ENCODE peak calls at places on chromosomes 12 and 14, in ten cellular contexts. M is left lung; N is A673; X is tibial artery; V is mesenchymal stem cell; Y is CD4-positive, alpha-beta memory T cell; T is ovary; B is CD8-positive, alpha-beta T cell; O is fibroblast of lung; Z is right cardiac atrium. I is an unnamed sample.

GRCh38 chr12:1126089-1126488 is 135.1 kb downstream of the ERC1 start:
- DNase-seq in V (no peak), M (no peak), Z (no peak), N (no peak), X (no peak), B (no peak), O (no peak), Y (no peak), T (no peak), I (no peak)

GRCh38 chr14:104883681-104884361 is 18.8 kb downstream of the CEP170B start:
- DNase-seq in T (no peak), N (no peak), X (no peak), O (no peak), M (no peak), V (no peak), Y (no peak), Z (peak; percentile 56), B (no peak), I (no peak)

GRCh38 chr12:96143392-96143791 is 50.8 kb upstream of the ELK3 start:
- DNase-seq in V (no peak), B (no peak), Z (no peak), O (no peak), X (no peak), M (no peak), T (no peak), N (no peak), Y (peak; percentile 8), I (no peak)

GRCh38 chr14:99127651-99128167 is 144.3 kb downstream of the BCL11B start:
- DNase-seq in X (peak; percentile 34), M (no peak), Z (no peak), N (no peak), O (no peak), T (no peak), V (no peak), Y (no peak), B (no peak), I (no peak)

GRCh38 chr14:83883732-83884131 is 1646.2 kb upstream of the FLRT2 start:
- DNase-seq in O (no peak), N (no peak), Y (no peak), T (no peak), B (no peak), M (no peak), X (no peak), V (peak; percentile 13), Z (no peak), I (no peak)

GRCh38 chr12:131911851-131912525 is 17.1 kb upstream of the PUS1 start:
- DNase-seq in B (no peak), O (no peak), Y (no peak), N (no peak), V (no peak), T (no peak), X (no peak), Z (peak; percentile 54), M (no peak), I (no peak)

GRCh38 chr12:22014783-22015144 is 31.3 kb upstream of the CMAS start:
- DNase-seq in B (no peak), Z (no peak), O (peak; percentile 10), Y (no peak), V (no peak), N (no peak), X (no peak), M (no peak), T (no peak), I (no peak)

GRCh38 chr12:128791395-128792322 is 32.1 kb downstream of the SLC15A4 start:
- DNase-seq in V (no peak), M (no peak), X (no peak), Z (no peak), B (no peak), N (no peak), O (no peak), T (no peak), Y (no peak), I (no peak)

GRCh38 chr14:97337267-97337666 is 540.1 kb downstream of the VRK1 start:
- DNase-seq in Y (no peak), V (no peak), X (no peak), Z (no peak), T (no peak), M (no peak), N (no peak), B (no peak), O (no peak), I (no peak)

GRCh38 chr14:97336816-97337215 is 539.6 kb downstream of the VRK1 start:
- DNase-seq in Y (no peak), O (no peak), X (no peak), M (no peak), N (no peak), V (no peak), Z (no peak), T (no peak), B (no peak), I (no peak)

GRCh38 chr14:97337670-97338069 is 540.5 kb downstream of the VRK1 start:
- DNase-seq in O (no peak), T (no peak), M (no peak), V (no peak), X (no peak), Y (no peak), B (no peak), N (no peak), Z (no peak), I (no peak)

GRCh38 chr14:97332591-97332984 is 535.4 kb downstream of the VRK1 start:
- DNase-seq in T (no peak), Z (no peak), V (no peak), Y (no peak), N (no peak), B (no peak), M (no peak), O (no peak), X (no peak), I (no peak)

DNA sequence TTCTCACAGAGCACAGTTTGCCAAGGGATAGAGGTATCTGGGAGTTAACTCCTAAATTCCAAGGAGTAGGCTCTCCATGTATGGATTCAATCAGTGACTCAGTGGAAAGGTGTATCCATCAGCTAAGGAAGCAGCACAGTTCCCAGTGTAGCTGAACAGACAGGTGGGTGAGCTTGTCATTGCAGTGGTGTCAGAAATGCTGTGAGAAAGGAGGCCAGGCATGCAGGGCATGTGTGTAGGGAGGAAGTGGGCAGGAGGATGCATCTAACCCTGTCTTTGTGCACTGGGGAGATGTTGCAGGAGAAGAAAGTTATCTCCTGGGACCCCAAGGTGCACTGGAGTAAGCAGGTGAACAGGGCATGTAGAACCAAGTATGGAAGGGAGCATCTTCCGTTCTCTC is 539.0 kb downstream of the VRK1 start:
- DNase-seq in M (no peak), Z (no peak), O (no peak), N (no peak), B (no peak), V (no peak), T (no peak), Y (no peak), X (no peak), I (no peak)
- H3K27ac ChIP-seq in M (no peak overlapping the region), Z (no peak overlapping the region), O (no peak overlapping the region), N (no peak overlapping the region), B (no peak overlapping the region), V (no peak overlapping the region), T (no peak overlapping the region), Y (no peak overlapping the region), X (no peak overlapping the region), I (no peak overlapping the region)

GRCh38 chr12:116264525-116265070 is 12.9 kb downstream of the MED13L start:
- DNase-seq in N (no peak), Z (no peak), O (no peak), B (no peak), Y (no peak), T (no peak), M (no peak), V (no peak), X (no peak), I (no peak)

GRCh38 chr12:116262741-116263140 is 14.8 kb downstream of the MED13L start:
- DNase-seq in Y (no peak), N (no peak), X (no peak), V (no peak), T (no peak), B (no peak), Z (no peak), O (no peak), M (no peak), I (no peak)

GRCh38 chr12:116263431-116263830 is 14.1 kb downstream of the MED13L start:
- DNase-seq in O (no peak), M (no peak), Z (no peak), B (no peak), V (no peak), Y (no peak), X (no peak), N (no peak), T (no peak), I (no peak)

GRCh38 chr12:116265361-116266128 is 11.9 kb downstream of the MED13L start:
- DNase-seq in B (no peak), X (no peak), Z (no peak), V (no peak), M (no peak), T (no peak), O (no peak), N (no peak), Y (no peak), I (no peak)

DNA sequence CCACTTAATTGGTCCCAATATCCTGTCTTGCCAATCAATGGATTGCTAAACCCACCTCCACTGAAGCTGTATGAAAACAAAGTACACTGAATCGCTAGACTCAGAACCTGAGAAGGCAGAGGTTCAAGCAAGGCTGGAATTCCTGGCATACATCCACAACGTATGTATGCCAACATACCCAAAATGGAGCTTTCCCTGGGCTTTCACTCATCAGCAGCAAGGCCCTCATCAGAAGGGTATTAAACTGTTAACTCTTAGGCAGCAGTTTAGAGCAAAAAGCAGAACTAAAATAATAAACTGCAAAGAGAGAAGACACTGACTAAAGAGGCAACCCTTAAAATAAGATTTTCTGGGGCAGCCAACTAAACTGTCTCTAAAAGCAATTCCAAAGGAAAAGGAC is 13.6 kb downstream of the MED13L start:
- DNase-seq in O (no peak), V (no peak), Z (no peak), M (no peak), Y (no peak), B (no peak), N (no peak), X (no peak), T (no peak), I (no peak)
- H3K4me1 ChIP-seq in O (peaks cover 10% of the 10 kb centered on the region), V (peaks cover 8% of the 10 kb centered on the region), Z (peaks cover 16% of the 10 kb centered on the region), M (peaks cover 20% of the 10 kb centered on the region), Y (peaks cover 90% of the 10 kb centered on the region), B (peaks cover 65% of the 10 kb centered on the region), N (peaks cover 59% of the 10 kb centered on the region), X (no peaks in the 10 kb centered on the region), T (peaks cover 20% of the 10 kb centered on the region), I (peaks cover 73% of the 10 kb centered on the region)

GRCh38 chr14:64706119-64706465 is 1.9 kb downstream of the PLEKHG3 start:
- DNase-seq in V (no peak), B (no peak), Y (no peak), M (no peak), O (no peak), Z (no peak), X (peak; percentile 16), T (no peak), N (no peak), I (no peak)

GRCh38 chr14:64708148-64709004 is 4.2 kb downstream of the PLEKHG3 start:
- DNase-seq in O (no peak), Y (peak; percentile 45), N (no peak), M (peak; percentile 68), V (peak; percentile 75), X (peak; percentile 59), Z (no peak), T (no peak), B (no peak), I (no peak)

GRCh38 chr14:64707661-64708060 is 3.4 kb downstream of the PLEKHG3 start:
- DNase-seq in M (no peak), O (peak; percentile 60), T (no peak), X (peak; percentile 17), N (no peak), Z (no peak), B (no peak), Y (no peak), V (peak; percentile 92), I (no peak)

GRCh38 chr14:64705406-64706118 is 1.3 kb downstream of the PLEKHG3 start:
- DNase-seq in O (no peak), X (peak; percentile 66), Y (no peak), M (peak; percentile 44), T (peak; percentile 61), B (no peak), V (peak; percentile 67), Z (no peak), N (no peak), I (no peak)

DNA sequence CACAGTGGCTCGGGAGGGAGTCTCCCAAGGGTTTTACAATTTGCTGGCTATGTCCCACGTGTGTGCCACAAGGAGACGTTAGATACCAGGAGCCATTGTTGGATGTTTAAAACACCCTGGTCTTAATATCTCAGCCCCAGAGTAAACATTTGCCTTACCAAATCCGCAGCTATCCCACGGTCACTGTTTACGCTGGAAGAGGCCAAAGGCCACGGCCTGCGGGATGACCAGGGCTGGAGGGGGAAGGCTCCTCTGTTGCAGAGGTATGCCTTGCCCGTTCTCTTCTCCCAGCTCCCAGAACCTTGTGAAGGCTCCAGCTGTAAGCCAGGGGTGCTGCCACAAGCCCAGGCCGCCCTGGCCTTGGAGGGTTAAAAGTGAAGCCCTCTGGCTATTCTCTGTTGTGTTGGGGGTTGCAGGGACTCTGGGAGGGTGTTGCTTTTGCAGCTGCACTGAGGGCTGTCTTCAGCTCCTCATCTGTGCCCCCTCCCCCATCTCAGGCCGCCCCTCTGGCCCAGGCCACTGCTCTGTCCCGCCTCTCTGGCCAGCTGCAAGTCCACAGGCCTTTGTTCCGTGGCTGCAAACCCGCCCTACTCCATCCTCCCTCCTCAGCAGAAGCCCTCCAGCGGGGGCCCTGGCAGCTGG is 2.4 kb downstream of the PLEKHG3 start:
- DNase-seq in Z (peak; percentile 82), Y (no peak), M (no peak), T (peak; percentile 77), N (no peak), B (no peak), X (peak; percentile 17), O (no peak), V (peak; percentile 75), I (no peak)
- H3K4me3 ChIP-seq in Z (no peak overlapping the region), Y (no peak overlapping the region), M (no peak overlapping the region), T (peak overlapping the region; percentile 82), N (no peak overlapping the region), B (no peak overlapping the region), X (peak overlapping the region; percentile 85), O (no peak overlapping the region), V (no peak overlapping the region), I (no peak overlapping the region)

GRCh38 chr14:58639842-58640484 is 2.2 kb downstream of the DACT1 start:
- DNase-seq in T (no peak), Y (no peak), M (no peak), O (peak; percentile 91), Z (peak; percentile 61), V (peak; percentile 79), N (peak; percentile 86), B (no peak), X (peak; percentile 50), I (peak; percentile 60)

GRCh38 chr14:58637391-58638230 is at the start of gene DACT1:
- DNase-seq in N (peak; percentile 69), Z (peak; percentile 95), X (peak; percentile 57), T (peak; percentile 84), O (peak; percentile 86), B (peak; percentile 31), Y (peak; percentile 18), V (peak; percentile 90), M (peak; percentile 75), I (peak; percentile 56)

GRCh38 chr14:58637040-58637390 is 747 bp upstream of the DACT1 start:
- DNase-seq in M (peak; percentile 45), Y (no peak), N (peak; percentile 71), V (peak; percentile 96), Z (peak; percentile 72), B (no peak), X (peak; percentile 65), T (peak; percentile 63), O (peak; percentile 94), I (peak; percentile 30)

GRCh38 chr14:58636129-58636528 is 1.6 kb upstream of the DACT1 start:
- DNase-seq in O (no peak), M (no peak), T (no peak), V (no peak), Y (no peak), B (no peak), Z (no peak), X (no peak), N (no peak), I (no peak)

GRCh38 chr14:58638231-58639205 is 756 bp downstream of the DACT1 start:
- DNase-seq in Y (no peak), O (peak; percentile 23), V (peak; percentile 62), M (peak; percentile 44), N (peak; percentile 44), T (peak; percentile 63), X (no peak), B (no peak), Z (peak; percentile 75), I (peak; percentile 10)
- H3K27ac ChIP-seq in Y (no peak overlapping the region), O (peak overlapping the region; percentile 41), V (no peak overlapping the region), M (peak overlapping the region; percentile 68), N (peak overlapping the region; percentile 25), T (peak overlapping the region; percentile 97), X (peak overlapping the region; percentile 91), B (no peak overlapping the region), Z (peak overlapping the region; percentile 71), I (peak overlapping the region; percentile 22)